ENCODE peak calls at places on chromosomes 11 and 22, in six cellular contexts. I is transverse colon, T is sigmoid colon, F is HCT116, G is IMR-90, X is Peyer's patch. J is an unnamed sample. For H3K4me1 and H3K27me3, the result is how much of the 10 kb centered on the place peaks cover.

GRCh38 chr22:36422287-36423014 is 34.7 kb upstream of the MYH9 start:
- DNase-seq in T (no peak), G (no peak), F (no peak), X (no peak), I (no peak), J (peak)

GRCh38 chr22:46377566-46378498 is 42.3 kb downstream of the TRMU start:
- DNase-seq in X (peak), G (no peak), F (peak), I (peak), T (no peak), J (peak)

GRCh38 chr11:122343247-122343646 is 227.2 kb upstream of the BLID start:
- DNase-seq in I (no peak), G (no peak), F (no peak), X (no peak), T (no peak), J (no peak)

GRCh38 chr11:18987454-18988231 is 48.4 kb upstream of the MRGPRX1 start:
- DNase-seq in G (peak), X (no peak), I (no peak), T (no peak), F (peak), J (no peak)

GRCh38 chr11:1536065-1536843 is 35.8 kb downstream of the DUSP8 start:
- DNase-seq in F (no peak), T (no peak), I (no peak), X (no peak), G (no peak), J (no peak)

GRCh38 chr11:132278801-132279574 is 908.6 kb downstream of the NTM start:
- DNase-seq in G (peak), F (no peak), I (no peak), X (no peak), T (no peak), J (peak)

GRCh38 chr11:36088234-36088975 is 144.5 kb downstream of the LDLRAD3 start:
- DNase-seq in T (no peak), F (no peak), G (peak), I (no peak), X (no peak), J (no peak)

GRCh38 chr11:93524173-93524536 is 19.0 kb downstream of the SMCO4 start:
- DNase-seq in G (no peak), F (no peak), I (no peak), X (no peak), T (no peak), J (no peak)

GRCh38 chr11:36358436-36358835 is 62.3 kb downstream of the PRR5L start:
- DNase-seq in X (no peak), I (no peak), T (no peak), F (no peak), G (no peak), J (no peak)

GRCh38 chr11:12312132-12312531 is 65.2 kb upstream of the PARVA start:
- DNase-seq in T (no peak), F (no peak), I (no peak), G (no peak), X (no peak), J (no peak)

GRCh38 chr11:12316432-12316831 is 60.9 kb upstream of the PARVA start:
- DNase-seq in I (no peak), F (no peak), T (no peak), G (no peak), X (no peak), J (no peak)

GRCh38 chr11:12319734-12320387 is 57.5 kb upstream of the PARVA start:
- DNase-seq in X (no peak), T (no peak), I (no peak), F (no peak), G (peak), J (no peak)

GRCh38 chr11:12318791-12319733 is 58.3 kb upstream of the PARVA start:
- DNase-seq in G (peak), X (no peak), F (no peak), T (peak), I (no peak), J (peak)

DNA sequence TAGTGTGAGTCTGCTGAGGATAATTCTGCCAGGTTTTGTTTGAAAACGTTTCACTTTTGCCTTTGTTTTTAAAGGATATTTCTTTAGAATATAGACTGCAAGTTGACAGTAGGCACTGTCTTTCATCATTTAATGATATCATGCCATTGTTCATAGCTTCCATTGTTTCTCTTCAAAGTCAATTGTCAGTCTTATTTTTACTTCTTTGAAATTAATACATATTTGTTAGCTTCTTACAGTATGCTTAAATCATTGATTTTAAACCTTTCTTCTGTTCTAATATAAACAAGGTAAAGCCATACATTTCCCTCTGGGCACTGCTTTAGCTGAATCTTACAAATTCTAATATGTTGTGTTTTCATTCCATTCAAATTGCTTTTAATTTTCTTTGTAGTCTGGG is 62.3 kb upstream of the PARVA start:
- DNase-seq in X (no peak), T (no peak), F (no peak), G (no peak), I (no peak), J (no peak)
- H3K4me1 ChIP-seq in X (under half), T (under half), F (under half), G (under half), I (under half), J (under half)

DNA sequence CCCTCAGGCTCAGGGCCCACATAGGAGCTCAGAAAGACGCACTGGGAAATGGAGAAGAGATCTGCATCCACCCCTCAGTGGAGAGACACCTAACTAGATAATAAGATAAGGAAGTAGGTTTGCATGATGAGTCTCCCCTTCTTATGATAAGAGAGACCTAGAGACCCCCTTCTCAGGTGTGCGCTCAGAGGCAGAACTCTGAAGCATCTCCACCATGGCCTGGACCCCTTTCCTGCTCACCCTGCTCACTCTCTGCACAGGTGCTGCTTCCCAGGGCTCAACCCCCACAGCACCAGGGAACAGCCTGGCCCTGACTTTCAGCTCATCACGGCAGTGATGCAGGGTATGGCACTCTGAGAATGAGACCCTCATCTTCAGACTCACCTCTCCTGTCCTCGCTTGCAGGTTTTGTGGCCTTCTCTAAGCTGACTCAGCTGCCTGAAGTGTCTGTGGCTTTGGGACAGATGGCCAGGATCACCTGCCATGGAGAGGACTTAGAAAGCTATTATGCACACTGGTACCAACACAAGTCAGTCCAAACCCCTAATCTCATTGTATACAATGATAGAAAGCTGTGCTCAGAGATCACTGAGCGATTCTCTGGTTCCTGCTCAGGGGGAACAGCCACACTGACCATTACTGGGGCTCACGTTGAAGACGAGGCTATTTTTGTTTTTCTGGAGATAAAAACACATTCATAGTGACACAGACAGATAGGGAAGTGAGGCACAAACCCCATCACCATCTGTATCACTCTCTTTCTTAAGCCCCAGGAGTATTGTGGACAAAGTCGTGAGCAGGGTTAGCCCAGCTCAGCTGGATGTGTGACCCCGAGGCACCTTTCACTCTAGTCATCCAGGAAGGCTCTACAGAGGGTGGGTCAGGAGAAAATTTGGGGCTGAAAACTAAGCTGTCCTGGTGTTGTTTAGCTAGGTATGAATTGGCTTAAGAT is 29.7 kb upstream of the IGLL5 start:
- DNase-seq in X (no peak), I (no peak), F (no peak), T (no peak), G (no peak), J (no peak)
- H3K27me3 ChIP-seq in X (under half), I (under half), F (under half), T (under half), G (under half), J (under half)

GRCh38 chr11:32052218-32052617 is 38.7 kb upstream of the RCN1 start:
- DNase-seq in F (peak), I (peak), T (peak), X (peak), G (peak), J (peak)
- H3K4me1 ChIP-seq in F (under half), I (under half), T (under half), X (under half), G (under half), J (under half)

DNA sequence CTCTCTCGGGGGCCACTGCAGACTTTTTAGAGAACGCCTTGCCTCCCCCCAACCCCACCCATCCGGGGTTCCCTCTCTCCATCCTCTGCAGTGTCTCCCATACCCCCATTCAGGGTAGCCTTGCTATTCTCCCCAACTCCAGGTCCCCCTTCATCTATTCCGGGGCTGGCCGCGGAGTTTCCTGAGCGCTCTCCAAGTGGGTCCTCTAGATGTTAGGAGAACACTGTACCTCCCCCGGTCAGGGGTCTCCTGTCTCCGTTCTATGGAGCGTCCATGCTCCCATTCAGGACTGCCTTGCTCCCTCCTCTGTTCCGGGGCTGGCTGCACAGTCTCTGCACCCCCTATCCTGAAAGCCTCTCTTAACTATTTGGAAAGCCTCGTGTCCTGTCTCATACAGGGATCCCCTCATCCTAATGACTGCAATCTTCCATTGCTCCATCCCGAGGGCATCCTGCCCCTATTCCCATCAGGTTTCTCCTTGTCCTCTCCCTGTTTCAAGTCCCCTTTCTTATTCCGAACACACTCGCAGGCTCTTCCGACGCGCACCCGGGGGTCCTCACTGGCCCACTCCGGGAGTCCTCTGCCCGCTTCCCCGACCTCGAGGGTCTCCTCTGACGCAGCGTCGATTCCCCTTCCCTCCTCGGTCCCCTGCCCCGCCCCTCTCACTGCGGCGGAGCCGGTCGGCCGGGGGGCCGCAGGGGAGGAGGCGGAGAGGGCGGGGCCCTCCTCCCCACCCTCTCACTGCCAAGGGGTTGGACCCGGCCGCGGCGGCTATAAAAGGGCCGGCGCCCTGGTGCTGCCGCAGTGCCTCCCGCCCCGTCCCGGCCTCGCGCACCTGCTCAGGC is at the start of gene NEFH:
- DNase-seq in I (no peak), T (no peak), G (no peak), F (no peak), X (no peak), J (no peak)
- H3K27me3 ChIP-seq in I (half or more), T (half or more), G (half or more), F (under half), X (under half), J (under half)

GRCh38 chr11:12132790-12133145 is 22.4 kb downstream of the MICAL2 start:
- DNase-seq in X (no peak), F (no peak), T (no peak), I (no peak), G (no peak), J (no peak)

GRCh38 chr11:12134239-12134590 is 23.8 kb downstream of the MICAL2 start:
- DNase-seq in I (peak), X (peak), G (no peak), F (no peak), T (no peak), J (no peak)

GRCh38 chr11:12131943-12132789 is 21.8 kb downstream of the MICAL2 start:
- DNase-seq in G (no peak), I (no peak), F (no peak), T (no peak), X (no peak), J (no peak)

GRCh38 chr11:12135185-12135584 is 24.8 kb downstream of the MICAL2 start:
- DNase-seq in X (no peak), F (no peak), G (no peak), I (peak), T (no peak), J (no peak)

GRCh38 chr11:12133539-12134238 is 23.3 kb downstream of the MICAL2 start:
- DNase-seq in X (peak), T (no peak), G (no peak), F (no peak), I (no peak), J (no peak)
- H3K4me1 ChIP-seq in X (under half), T (half or more), G (under half), F (under half), I (under half), J (under half)

GRCh38 chr22:25174888-25175411 is 24.7 kb upstream of the CRYBB3 start:
- DNase-seq in G (no peak), F (no peak), X (no peak), I (no peak), T (no peak), J (no peak)
- H3K27me3 ChIP-seq in G (under half), F (under half), X (under half), I (under half), T (under half), J (under half)